ENCODE peak calls at places on chromosomes 3 and 15, in seven cellular contexts. B, H, L, F, A, R and X are unnamed samples. For H3K9me3 and H3K27me3, the result is how much of the 10 kb centered on the place peaks cover.

GRCh38 chr3:157073810-157074209 is 86.1 kb downstream of the CCNL1 start:
- DNase-seq in H (no peak), B (no peak), F (no peak), R (no peak), A (no peak), L (no peak), X (peak)

GRCh38 chr3:50616003-50616769 is 765 bp upstream of the MAPKAPK3 start:
- DNase-seq in B (peak), L (peak), A (peak), R (peak), H (peak), F (peak), X (peak)

GRCh38 chr3:151227438-151228290 is 24.6 kb upstream of the GPR171 start:
- DNase-seq in F (peak), H (peak), B (peak), L (peak), R (peak), A (peak), X (peak)

GRCh38 chr3:85208650-85209049 is 249.9 kb downstream of the CADM2 start:
- DNase-seq in R (no peak), A (no peak), L (no peak), F (no peak), B (no peak), H (no peak), X (no peak)

GRCh38 chr15:101126618-101127502 is 125.0 kb downstream of the CHSY1 start:
- DNase-seq in R (no peak), B (no peak), H (peak), A (no peak), L (no peak), F (no peak), X (peak)

GRCh38 chr3:158471639-158472294 is 99.2 kb upstream of the MLF1 start:
- DNase-seq in A (no peak), H (no peak), L (no peak), B (no peak), F (no peak), R (no peak), X (peak)

GRCh38 chr15:65792130-65792987 is at the start of gene DENND4A:
- DNase-seq in B (peak), L (peak), F (peak), A (peak), R (peak), H (peak), X (peak)

GRCh38 chr3:15601399-15602145 is at the start of the genes BTD and HACL1:
- DNase-seq in A (peak), L (peak), F (peak), B (peak), R (peak), H (peak), X (peak)

GRCh38 chr15:70328137-70329115 is 230.7 kb upstream of the TLE3 start:
- DNase-seq in A (peak), L (peak), F (peak), B (no peak), R (no peak), H (no peak), X (peak)

DNA sequence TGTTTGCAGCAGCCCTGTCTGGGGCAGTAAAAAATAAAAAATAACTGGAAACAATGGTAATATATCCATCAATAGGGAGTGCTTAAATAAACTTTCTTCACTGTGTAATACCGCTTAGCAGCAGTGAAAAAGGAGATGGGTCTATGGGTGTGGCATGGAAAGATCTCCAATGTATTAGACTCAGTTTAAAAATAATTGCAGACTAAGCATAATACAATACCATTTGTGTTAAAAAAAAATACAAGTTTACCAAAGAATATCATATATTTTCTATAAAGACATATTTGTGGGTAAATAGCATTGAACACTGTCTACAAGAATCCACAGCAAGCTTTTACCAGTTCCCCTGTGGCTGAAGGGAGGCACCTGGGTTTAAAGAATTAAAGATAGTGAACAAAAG is 1.0 kb upstream of the ARHGEF3 start:
- DNase-seq in L (no peak), H (no peak), R (no peak), B (no peak), A (no peak), F (no peak), X (no peak)
- H3K4me3 ChIP-seq in L (no peak), H (no peak), R (peak), B (no peak), A (no peak), F (no peak), X (no peak)

DNA sequence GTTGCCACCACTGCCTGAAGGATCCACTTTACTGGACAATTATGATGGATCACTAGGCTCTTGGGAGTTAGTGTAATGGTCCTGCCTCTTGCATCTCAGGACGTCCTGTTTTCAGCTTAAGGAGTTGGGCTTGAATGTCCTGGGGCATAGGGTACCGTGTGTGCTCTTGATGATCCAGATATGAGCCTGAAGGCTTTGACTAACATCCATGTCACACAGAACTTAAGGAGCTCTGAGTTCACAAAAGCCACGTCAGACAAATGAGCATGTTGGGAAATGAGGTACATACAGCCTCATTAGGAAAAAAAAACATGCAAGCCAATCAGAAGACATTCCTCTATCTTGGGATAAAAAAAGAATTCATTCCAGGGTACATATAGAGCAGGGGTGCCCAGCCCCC is 40.8 kb downstream of the CA12 start:
- DNase-seq in H (no peak), R (no peak), F (no peak), L (no peak), A (no peak), B (no peak), X (no peak)
- H3K9me3 ChIP-seq in H (under half), R (under half), F (under half), L (under half), A (under half), B (under half), X (under half)

GRCh38 chr3:123984350-123984749 is 7.6 kb downstream of the ROPN1 start:
- DNase-seq in L (no peak), R (no peak), H (no peak), B (no peak), A (no peak), F (no peak), X (no peak)
- H3K27me3 ChIP-seq in L (half or more), R (under half), H (under half), B (under half), A (under half), F (under half), X (half or more)

GRCh38 chr15:88705769-88706165 is 67.0 kb downstream of the ISG20 start:
- DNase-seq in A (no peak), H (no peak), L (no peak), R (no peak), F (no peak), B (no peak), X (no peak)
- H3K4me3 ChIP-seq in A (peak), H (peak), L (peak), R (peak), F (peak), B (peak), X (peak)

GRCh38 chr15:23569513-23569912 is 4.0 kb downstream of the MKRN3 start:
- DNase-seq in R (no peak), H (no peak), A (no peak), F (no peak), B (no peak), L (no peak), X (no peak)
- H3K9me3 ChIP-seq in R (under half), H (under half), A (under half), F (under half), B (under half), L (under half), X (under half)